ENCODE peak calls at places on chromosomes 12 and 14, in eight cellular contexts. D, I, V, L, U, Z, M and G are unnamed samples.

GRCh38 chr12:80269953-80270552 is 170.7 kb downstream of the OTOGL start:
- DNase-seq in V (no peak), U (no peak), L (no peak), Z (peak; percentile 41), I (no peak), M (peak; percentile 42), D (no peak), G (no peak)

GRCh38 chr12:34106172-34106571 is 83.9 kb downstream of the ALG10 start:
- DNase-seq in V (no peak), I (no peak), L (no peak), D (no peak), U (no peak), Z (no peak), M (no peak), G (no peak)

GRCh38 chr14:40280652-40281051 is 848.4 kb upstream of the FBXO33 start:
- DNase-seq in L (no peak), U (no peak), M (no peak), Z (no peak), D (no peak), I (no peak), V (no peak), G (no peak)

GRCh38 chr14:57139173-57139572 is 129.5 kb downstream of the EXOC5 start:
- DNase-seq in D (no peak), Z (no peak), U (no peak), M (no peak), V (no peak), L (no peak), I (no peak), G (no peak)

GRCh38 chr14:89660183-89660582 is 243.2 kb upstream of the FOXN3 start:
- DNase-seq in V (no peak), D (no peak), I (no peak), L (no peak), Z (no peak), U (no peak), M (peak; percentile 45), G (no peak)

GRCh38 chr12:124609041-124609984 is 41.9 kb upstream of the NCOR2 start:
- DNase-seq in L (no peak), D (peak; percentile 86), U (peak; percentile 69), I (peak; percentile 63), M (peak; percentile 48), V (peak; percentile 73), Z (no peak), G (peak; percentile 79)

GRCh38 chr12:53236443-53237111 is 4.6 kb upstream of the RARG start:
- DNase-seq in L (no peak), M (no peak), D (no peak), U (peak; percentile 58), Z (no peak), V (no peak), I (no peak), G (peak; percentile 6)

GRCh38 chr12:50924131-50924438 is 28.3 kb upstream of the HIGD1C start:
- DNase-seq in M (no peak), Z (peak; percentile 9), V (no peak), U (no peak), I (no peak), L (no peak), D (no peak), G (no peak)

GRCh38 chr14:73829526-73830431 is 21.9 kb upstream of the PTGR2 start:
- DNase-seq in V (no peak), L (no peak), U (peak; percentile 46), M (no peak), Z (peak; percentile 67), D (no peak), I (no peak), G (no peak)

GRCh38 chr12:89162704-89163261 is 189.5 kb downstream of the DUSP6 start:
- DNase-seq in L (no peak), V (no peak), Z (peak; percentile 98), M (peak; percentile 60), I (peak; percentile 16), U (peak; percentile 79), D (no peak), G (no peak)

GRCh38 chr12:16037533-16037932 is 126.4 kb downstream of the DERA start:
- DNase-seq in L (no peak), V (no peak), I (no peak), U (no peak), M (no peak), Z (no peak), D (no peak), G (no peak)

GRCh38 chr14:34461334-34462131 is 507 bp downstream of the SPTSSA start:
- DNase-seq in V (no peak), Z (peak; percentile 27), I (peak; percentile 30), M (peak; percentile 55), U (peak; percentile 27), L (peak; percentile 13), D (no peak), G (peak; percentile 20)